ENCODE peak calls at places on chromosomes 6 and 20, in four cellular contexts. C, L, K and B are unnamed samples.

GRCh38 chr20:36645998-36646397 is at the start of gene SLA2:
- DNase-seq in C (no peak), L (no peak), K (no peak), B (peak)

GRCh38 chr6:131946404-131946991 is 4.7 kb downstream of the CCN2 start:
- DNase-seq in C (no peak), L (no peak), K (peak), B (no peak)

GRCh38 chr6:83911278-83911677 is 51.8 kb downstream of the CYB5R4 start:
- DNase-seq in C (no peak), L (no peak), K (no peak), B (no peak)

GRCh38 chr6:25576920-25577319 is 75.1 kb upstream of the SCGN start:
- DNase-seq in C (no peak), L (no peak), K (no peak), B (no peak)

GRCh38 chr6:161533266-161533665 is 259.4 kb upstream of the AGPAT4 start:
- DNase-seq in C (no peak), L (no peak), K (no peak), B (no peak)

GRCh38 chr6:104795363-104795762 is 64.4 kb downstream of the HACE1 start:
- DNase-seq in C (no peak), L (no peak), K (no peak), B (no peak)

GRCh38 chr6:152503541-152503940 is 133.6 kb downstream of the SYNE1 start:
- DNase-seq in C (no peak), L (no peak), K (no peak), B (no peak)

GRCh38 chr6:25415274-25415673 is 136.1 kb downstream of the CARMIL1 start:
- DNase-seq in C (no peak), L (no peak), K (no peak), B (no peak)

GRCh38 chr20:24102290-24102689 is 113.7 kb upstream of the GGTLC1 start:
- DNase-seq in C (no peak), L (no peak), K (no peak), B (no peak)

GRCh38 chr20:32227744-32228688 is 20.3 kb downstream of the POFUT1 start:
- DNase-seq in C (peak), L (no peak), K (no peak), B (no peak)

GRCh38 chr6:7074870-7075269 is 32.9 kb upstream of the RREB1 start:
- DNase-seq in C (no peak), L (no peak), K (no peak), B (no peak)

GRCh38 chr6:153167026-153167891 is 36.2 kb upstream of the RGS17 start:
- DNase-seq in C (no peak), L (peak), K (no peak), B (no peak)

GRCh38 chr6:24930386-24930785 is 5.4 kb downstream of the RIPOR2 start:
- DNase-seq in C (no peak), L (no peak), K (no peak), B (no peak)

GRCh38 chr6:90127589-90127988 is 169.1 kb downstream of the BACH2 start:
- DNase-seq in C (no peak), L (no peak), K (no peak), B (no peak)

GRCh38 chr20:4060054-4060795 is 44.9 kb upstream of the RNF24 start:
- DNase-seq in C (peak), L (no peak), K (no peak), B (peak)

GRCh38 chr6:169189227-169189626 is 64.4 kb downstream of the THBS2 start:
- DNase-seq in C (no peak), L (no peak), K (no peak), B (no peak)

GRCh38 chr6:24583463-24584389 is 62.3 kb downstream of the KIAA0319 start:
- DNase-seq in C (peak), L (peak), K (no peak), B (peak)

GRCh38 chr6:39107034-39107433 is 8.0 kb downstream of the SAYSD1 start:
- DNase-seq in C (no peak), L (no peak), K (no peak), B (no peak)

GRCh38 chr6:110682460-110682853 is 132.8 kb downstream of the CDK19 start:
- DNase-seq in C (no peak), L (peak), K (peak), B (peak)

GRCh38 chr6:143774347-143774746 is 68.8 kb upstream of the LTV1 start:
- DNase-seq in C (no peak), L (no peak), K (no peak), B (no peak)

GRCh38 chr6:75505426-75505825 is 11.8 kb upstream of the FILIP1 start:
- DNase-seq in C (no peak), L (no peak), K (no peak), B (no peak)

GRCh38 chr6:17042422-17043147 is 59.3 kb upstream of the STMND1 start:
- DNase-seq in C (no peak), L (peak), K (peak), B (peak)

GRCh38 chr20:51570755-51571469 is 28.4 kb upstream of the NFATC2 start:
- DNase-seq in C (no peak), L (no peak), K (no peak), B (no peak)

GRCh38 chr6:151436814-151437213 is 15.1 kb downstream of the RMND1 start:
- DNase-seq in C (no peak), L (peak), K (no peak), B (no peak)

GRCh38 chr6:56547687-56548086 is 95.0 kb downstream of the DST start:
- DNase-seq in C (no peak), L (no peak), K (no peak), B (no peak)

GRCh38 chr20:168876-169275 is 11.6 kb downstream of the DEFB127 start:
- DNase-seq in C (no peak), L (no peak), K (no peak), B (no peak)

GRCh38 chr6:122709922-122710512 is 69.5 kb upstream of the FABP7 start:
- DNase-seq in C (no peak), L (no peak), K (no peak), B (no peak)